ENCODE peak calls at places on chromosomes 4 and X, in seven cellular contexts. Z is GM23338, E is SK-N-SH, N is breast epithelium, R is upper lobe of left lung, I is transverse colon, M is endothelial cell of umbilical vein. H is an unnamed sample.

GRCh38 chr4:65661469-65661868 is 8.8 kb downstream of the EPHA5 start:
- DNase-seq in I (no peak), R (no peak), E (no peak), M (no peak), N (no peak), Z (peak; percentile 35), H (no peak)

GRCh38 chr4:94548571-94548970 is 96.8 kb downstream of the PDLIM5 start:
- DNase-seq in M (peak; percentile 93), N (no peak), I (no peak), R (no peak), E (no peak), Z (peak; percentile 33), H (no peak)

GRCh38 chr4:189046642-189047041 is 894.0 kb upstream of the FRG1 start:
- DNase-seq in M (no peak), I (no peak), N (no peak), Z (peak; percentile 78), E (no peak), R (no peak), H (no peak)

GRCh38 chr4:40369437-40370278 is 34.5 kb downstream of the CHRNA9 start:
- DNase-seq in Z (no peak), E (no peak), N (no peak), I (peak; percentile 65), M (no peak), R (no peak), H (no peak)

GRCh38 chr4:102168580-102168979 is 176.7 kb downstream of the SLC39A8 start:
- DNase-seq in M (no peak), R (no peak), N (no peak), Z (no peak), E (no peak), I (no peak), H (no peak)

GRCh38 chrX:141669689-141670088 is 28.9 kb downstream of the SPANXD start:
- DNase-seq in E (no peak), Z (no peak), I (no peak), R (no peak), M (no peak), N (no peak), H (no peak)

GRCh38 chr4:104436542-104436941 is 58.2 kb downstream of the CXXC4 start:
- DNase-seq in R (no peak), I (no peak), E (no peak), N (no peak), Z (no peak), M (no peak), H (no peak)

GRCh38 chrX:46762963-46763362 is 4.0 kb upstream of the SLC9A7 start:
- DNase-seq in N (no peak), I (no peak), M (no peak), Z (no peak), E (no peak), R (no peak), H (no peak)

GRCh38 chr4:23962462-23962861 is 72.6 kb upstream of the PPARGC1A start:
- DNase-seq in I (no peak), E (no peak), M (no peak), R (no peak), N (no peak), Z (no peak), H (no peak)

GRCh38 chr4:161647757-161648156 is 516.0 kb downstream of the FSTL5 start:
- DNase-seq in I (no peak), M (no peak), R (no peak), Z (no peak), E (no peak), N (no peak), H (no peak)

GRCh38 chrX:23118890-23119527 is 119.2 kb downstream of the DDX53 start:
- DNase-seq in Z (peak; percentile 8), M (no peak), R (no peak), N (no peak), E (no peak), I (no peak), H (no peak)

GRCh38 chrX:83916525-83916924 is 55.6 kb downstream of the CYLC1 start:
- DNase-seq in Z (peak; percentile 39), N (no peak), M (no peak), I (peak; percentile 8), E (peak; percentile 22), R (no peak), H (no peak)

GRCh38 chr4:41202356-41202755 is 12.0 kb downstream of the APBB2 start:
- DNase-seq in I (no peak), M (peak; percentile 68), R (no peak), Z (no peak), N (no peak), E (no peak), H (no peak)

GRCh38 chr4:38957947-38958346 is 74.3 kb downstream of the TMEM156 start:
- DNase-seq in N (no peak), E (no peak), R (no peak), Z (no peak), M (no peak), I (no peak), H (no peak)

GRCh38 chr4:72055566-72055965 is 23.8 kb downstream of the NPFFR2 start:
- DNase-seq in N (no peak), I (no peak), Z (no peak), E (no peak), M (no peak), R (no peak), H (no peak)

GRCh38 chr4:156795727-156796126 is 175.9 kb downstream of the PDGFC start:
- DNase-seq in N (no peak), E (no peak), Z (no peak), I (no peak), R (no peak), M (no peak), H (no peak)

GRCh38 chr4:126777649-126778048 is 855.1 kb upstream of the INTU start:
- DNase-seq in Z (no peak), E (no peak), M (peak; percentile 20), I (no peak), N (no peak), R (no peak), H (no peak)

GRCh38 chr4:85776579-85776978 is 301.6 kb downstream of the ARHGAP24 start:
- DNase-seq in I (no peak), N (no peak), M (peak; percentile 89), E (no peak), Z (no peak), R (no peak), H (no peak)

GRCh38 chrX:85052636-85053343 is 49.1 kb downstream of the APOOL start:
- DNase-seq in M (peak; percentile 50), Z (no peak), N (no peak), E (no peak), R (no peak), I (no peak), H (no peak)

GRCh38 chr4:126752702-126753101 is 880.1 kb upstream of the INTU start:
- DNase-seq in R (no peak), E (no peak), I (no peak), Z (no peak), M (no peak), N (no peak), H (no peak)

GRCh38 chr4:70885174-70885573 is 17.0 kb upstream of the MOB1B start:
- DNase-seq in N (no peak), I (no peak), R (no peak), M (no peak), E (no peak), Z (no peak), H (no peak)
- H3K4me1 ChIP-seq in N (no peaks in the 10 kb centered on the region), I (no peaks in the 10 kb centered on the region), R (no peaks in the 10 kb centered on the region), M (no peaks in the 10 kb centered on the region), E (no peaks in the 10 kb centered on the region), Z (no peaks in the 10 kb centered on the region), H (no peaks in the 10 kb centered on the region)

GRCh38 chr4:96194993-96195392 is 355.1 kb downstream of the PDHA2 start:
- DNase-seq in N (no peak), I (no peak), Z (no peak), M (no peak), E (no peak), R (no peak), H (no peak)

GRCh38 chr4:96186593-96186992 is 346.7 kb downstream of the PDHA2 start:
- DNase-seq in I (no peak), N (no peak), M (no peak), Z (no peak), E (no peak), R (no peak), H (no peak)

GRCh38 chr4:96193061-96193460 is 353.2 kb downstream of the PDHA2 start:
- DNase-seq in I (no peak), M (no peak), Z (no peak), E (no peak), N (no peak), R (no peak), H (no peak)

DNA sequence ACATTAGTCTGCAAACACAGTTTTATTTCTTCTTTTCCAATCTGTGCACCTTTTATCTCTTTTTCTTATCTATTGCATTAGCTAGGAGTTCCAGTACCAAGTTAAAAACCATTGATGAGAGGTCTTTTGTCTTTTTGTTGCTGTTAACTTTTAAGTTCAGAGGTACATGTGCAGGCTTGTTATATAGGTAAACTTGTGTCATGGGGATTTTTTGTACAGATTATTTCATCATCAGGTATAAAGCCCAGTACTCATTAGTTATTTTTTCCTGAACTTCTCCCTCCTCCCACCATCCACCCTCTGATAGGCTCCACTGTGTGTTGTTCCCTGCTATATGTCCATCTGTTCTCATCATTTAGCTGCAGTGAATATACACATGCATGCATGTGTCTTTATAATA is 349.9 kb downstream of the PDHA2 start:
- DNase-seq in E (no peak), N (no peak), I (no peak), Z (no peak), M (no peak), R (no peak), H (no peak)
- TF ChIP-seq CTCF in E (no peak), N (no peak), I (no peak), Z (no peak), M (no peak), R (no peak), H (no peak)

DNA sequence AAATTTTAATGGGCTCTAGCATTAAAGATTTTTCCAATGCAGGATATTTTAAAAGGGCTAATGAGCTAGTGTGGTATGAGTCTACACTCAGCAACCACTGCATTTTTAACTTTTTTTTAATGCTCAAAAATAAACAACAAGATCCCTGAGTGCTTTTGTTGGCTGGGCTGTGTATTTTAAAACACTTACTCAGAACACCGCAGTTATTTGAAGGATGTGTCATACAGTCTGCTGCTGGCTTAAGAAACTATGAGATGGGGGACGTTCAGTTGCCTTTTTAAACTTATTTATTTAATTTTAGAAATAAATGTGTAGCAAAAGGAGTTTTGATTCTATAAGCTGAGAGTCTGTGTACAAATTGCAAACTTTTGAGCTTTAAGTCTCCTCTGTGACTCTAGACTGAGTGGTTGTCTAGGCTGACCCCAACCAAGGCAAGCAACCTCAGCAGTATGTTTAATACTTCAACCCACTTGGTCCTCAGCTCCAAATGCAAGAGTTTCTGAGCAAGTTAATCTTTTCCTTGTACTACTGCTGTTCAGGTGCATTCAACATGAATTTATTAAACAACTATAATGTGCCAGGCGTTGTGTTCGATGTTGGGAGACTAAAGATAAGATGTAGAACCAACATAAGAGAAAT is 278.6 kb upstream of the DIPK2B start:
- DNase-seq in Z (no peak), M (peak; percentile 71), I (no peak), E (no peak), N (no peak), R (no peak), H (no peak)
- TF ChIP-seq POLR2AphosphoS5 in Z (no peak), M (no peak), I (no peak), E (peak; percentile 71), N (no peak), R (no peak), H (no peak)

DNA sequence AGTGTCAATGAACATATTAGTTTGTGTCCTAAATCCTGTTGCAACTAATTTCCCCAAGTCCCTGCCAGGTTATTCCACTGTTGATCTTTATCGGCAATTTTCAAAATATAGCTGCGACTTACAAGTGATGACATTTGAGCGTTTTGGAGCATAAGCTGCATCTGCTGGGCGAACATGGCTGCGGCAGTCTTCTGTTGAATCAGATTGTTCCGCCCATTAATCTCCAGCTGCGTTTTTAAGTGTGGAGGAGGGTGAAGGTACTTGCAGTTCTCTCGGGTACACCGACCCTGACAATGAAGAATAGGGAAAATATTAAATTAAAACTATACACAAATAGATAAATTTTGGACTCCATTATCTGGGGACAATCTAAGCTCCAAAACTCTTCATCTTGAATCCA is 82.7 kb downstream of the MBNL3 start:
- DNase-seq in R (no peak), M (no peak), Z (no peak), N (no peak), E (no peak), I (no peak), H (no peak)
- H3K4me1 ChIP-seq in R (no peaks in the 10 kb centered on the region), M (no peaks in the 10 kb centered on the region), Z (peaks cover 32% of the 10 kb centered on the region), N (no peaks in the 10 kb centered on the region), E (no peaks in the 10 kb centered on the region), I (no peaks in the 10 kb centered on the region), H (no peaks in the 10 kb centered on the region)

H was measured in vagina.